ENCODE peak calls at places on chromosomes 1 and 21, in four cellular contexts. Y is heart left ventricle, W is H9, R is psoas muscle. V is an unnamed sample.

GRCh38 chr1:11525516-11525915 is 46.6 kb downstream of the DISP3 start:
- DNase-seq in R (no peak), Y (no peak), W (no peak), V (no peak)

GRCh38 chr1:84300991-84301758 is at the start of gene SAMD13:
- DNase-seq in R (peak; percentile 50), W (no peak), Y (peak; percentile 80), V (peak; percentile 31)

GRCh38 chr1:22105611-22106207 is 37.2 kb downstream of the WNT4 start:
- DNase-seq in R (no peak), Y (no peak), W (no peak), V (peak; percentile 23)

GRCh38 chr1:226697608-226698544 is 41.2 kb downstream of the ITPKB start:
- DNase-seq in Y (no peak), R (no peak), W (no peak), V (no peak)

GRCh38 chr1:197302775-197303174 is 34.7 kb downstream of the CRB1 start:
- DNase-seq in W (no peak), Y (no peak), R (no peak), V (no peak)

GRCh38 chr1:6601865-6602668 is 602 bp downstream of the KLHL21 start:
- DNase-seq in W (no peak), R (peak; percentile 64), Y (no peak), V (peak; percentile 13)

GRCh38 chr1:1091344-1092148 is 17.4 kb upstream of the RNF223 start:
- DNase-seq in W (peak; percentile 38), R (no peak), Y (peak; percentile 5), V (no peak)

GRCh38 chr1:70919924-70920323 is 127.7 kb downstream of the PTGER3 start:
- DNase-seq in W (no peak), R (no peak), Y (no peak), V (no peak)

GRCh38 chr1:10625076-10625475 is 150.3 kb downstream of the PEX14 start:
- DNase-seq in W (no peak), Y (no peak), R (no peak), V (no peak)

GRCh38 chr21:45322960-45323461 is 35.3 kb upstream of the POFUT2 start:
- DNase-seq in W (peak; percentile 36), R (no peak), Y (no peak), V (no peak)

GRCh38 chr21:25858328-25858727 is 123.6 kb downstream of the GABPA start:
- DNase-seq in W (no peak), Y (no peak), R (no peak), V (no peak)

GRCh38 chr1:149843302-149844041 is 55.9 kb upstream of the BOLA1 start:
- DNase-seq in Y (no peak), R (no peak), W (no peak), V (peak; percentile 42)

GRCh38 chr21:44730951-44731579 is 19.7 kb upstream of the TSPEAR start:
- DNase-seq in R (no peak), Y (no peak), W (no peak), V (no peak)

GRCh38 chr1:215284966-215285365 is 202.4 kb downstream of the KCNK2 start:
- DNase-seq in Y (no peak), W (no peak), R (no peak), V (no peak)

GRCh38 chr1:169595764-169596711 is 9.8 kb upstream of the F5 start:
- DNase-seq in Y (no peak), W (peak; percentile 74), R (no peak), V (peak; percentile 63)

GRCh38 chr1:222465211-222466041 is 82.5 kb downstream of the HHIPL2 start:
- DNase-seq in W (peak; percentile 95), R (peak; percentile 93), Y (peak; percentile 90), V (peak; percentile 77)

GRCh38 chr1:223231581-223231980 is 88.5 kb upstream of the TLR5 start:
- DNase-seq in Y (no peak), W (peak; percentile 13), R (no peak), V (no peak)

GRCh38 chr1:206802401-206802800 is 30.1 kb upstream of the IL10 start:
- DNase-seq in W (no peak), R (no peak), Y (no peak), V (no peak)

GRCh38 chr1:155860939-155861496 is 1.7 kb downstream of the SYT11 start:
- DNase-seq in Y (no peak), R (no peak), W (no peak), V (no peak)

GRCh38 chr1:152018537-152018936 is 18.3 kb downstream of the S100A11 start:
- DNase-seq in Y (no peak), R (no peak), W (peak; percentile 69), V (no peak)

GRCh38 chr1:93821412-93822144 is 57.4 kb downstream of the DNTTIP2 start:
- DNase-seq in W (no peak), Y (no peak), R (no peak), V (no peak)

GRCh38 chr1:56249244-56249643 is 330.1 kb downstream of the PLPP3 start:
- DNase-seq in W (no peak), Y (peak; percentile 20), R (peak; percentile 13), V (no peak)

GRCh38 chr21:46660505-46660904 is 25.0 kb downstream of the PRMT2 start:
- DNase-seq in Y (no peak), R (no peak), W (no peak), V (no peak)

GRCh38 chr1:230112131-230112701 is 45.2 kb downstream of the GALNT2 start:
- DNase-seq in Y (no peak), W (no peak), R (no peak), V (no peak)

GRCh38 chr1:233132445-233132844 is 163.1 kb downstream of the PCNX2 start:
- DNase-seq in W (no peak), Y (no peak), R (no peak), V (no peak)

GRCh38 chr1:115409097-115409852 is 71.2 kb upstream of the NGF start:
- DNase-seq in Y (no peak), R (no peak), W (no peak), V (no peak)

GRCh38 chr1:22806584-22806983 is 95.9 kb downstream of the EPHB2 start:
- DNase-seq in Y (no peak), R (no peak), W (no peak), V (no peak)

GRCh38 chr1:157004286-157004685 is 41.3 kb downstream of the ARHGEF11 start:
- DNase-seq in W (no peak), R (no peak), Y (no peak), V (no peak)

GRCh38 chr21:25296239-25296638 is 311.0 kb downstream of the MRPL39 start:
- DNase-seq in Y (no peak), W (no peak), R (no peak), V (no peak)

GRCh38 chr1:237171564-237172485 is 129.8 kb downstream of the RYR2 start:
- DNase-seq in W (no peak), Y (no peak), R (no peak), V (no peak)

GRCh38 chr1:183032122-183032921 is 9.1 kb downstream of the LAMC1 start:
- DNase-seq in R (no peak), W (no peak), Y (no peak), V (no peak)

GRCh38 chr1:56450004-56450666 is 129.2 kb downstream of the PLPP3 start:
- DNase-seq in Y (no peak), W (peak; percentile 39), R (no peak), V (no peak)

GRCh38 chr1:204357551-204357950 is 2.2 kb downstream of the PLEKHA6 start:
- DNase-seq in W (peak; percentile 57), Y (peak; percentile 35), R (peak; percentile 54), V (no peak)

GRCh38 chr1:145908653-145909052 is 1.2 kb downstream of the ITGA10 start:
- DNase-seq in Y (no peak), R (no peak), W (no peak), V (no peak)

GRCh38 chr1:189616893-189617292 is 860.8 kb downstream of the BRINP3 start:
- DNase-seq in Y (no peak), R (no peak), W (no peak), V (no peak)

DNA sequence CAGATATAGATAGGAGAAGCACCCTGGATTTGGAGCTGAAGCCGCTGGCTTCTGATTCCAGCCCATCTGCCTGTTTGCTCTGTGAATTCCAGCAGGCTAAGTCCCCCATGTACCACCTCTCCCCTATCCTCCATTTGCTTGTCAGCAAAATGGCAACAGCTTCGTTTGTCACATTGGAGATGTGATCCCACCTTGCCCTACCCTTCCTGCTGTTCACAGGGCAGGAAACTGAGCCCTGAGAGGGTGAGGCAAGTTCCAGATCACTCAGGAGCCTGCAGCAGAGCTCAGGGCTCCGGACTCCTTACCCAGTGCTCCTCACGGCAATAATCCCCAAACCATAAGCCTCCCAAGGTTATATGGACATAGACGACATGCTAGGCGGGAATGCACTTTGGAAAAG is 14.9 kb downstream of the SLC2A1 start:
- DNase-seq in R (no peak), Y (no peak), W (no peak), V (no peak)
- H3K4me1 ChIP-seq in R (peaks cover 22% of the 10 kb centered on the region), Y (peaks cover 48% of the 10 kb centered on the region), W (peaks cover 5% of the 10 kb centered on the region), V (peaks cover 90% of the 10 kb centered on the region)

DNA sequence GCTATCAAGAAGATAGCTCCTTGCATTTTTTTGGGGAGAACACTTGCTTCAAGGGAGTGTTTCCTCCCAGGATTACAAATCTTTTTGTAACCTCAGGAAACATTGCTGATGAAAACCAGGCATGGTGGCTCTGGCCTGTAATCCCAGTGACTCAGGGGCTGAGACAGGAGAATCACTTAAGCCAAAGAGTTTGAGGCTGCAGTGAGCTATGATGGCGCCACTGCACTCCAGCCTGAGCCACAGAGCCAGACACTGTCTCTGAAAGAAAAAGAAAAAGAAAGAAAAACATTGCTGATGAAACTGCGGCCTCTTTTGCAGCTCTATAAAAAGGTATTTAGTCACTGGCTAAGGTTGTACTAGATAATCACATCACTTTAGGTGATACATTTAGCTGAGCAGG is 7.3 kb downstream of the RNU1-2 start:
- DNase-seq in Y (no peak), W (peak; percentile 33), R (no peak), V (no peak)
- H3K4me1 ChIP-seq in Y (peaks cover 9% of the 10 kb centered on the region), W (no peaks in the 10 kb centered on the region), R (peaks cover 24% of the 10 kb centered on the region), V (peaks cover 29% of the 10 kb centered on the region)

DNA sequence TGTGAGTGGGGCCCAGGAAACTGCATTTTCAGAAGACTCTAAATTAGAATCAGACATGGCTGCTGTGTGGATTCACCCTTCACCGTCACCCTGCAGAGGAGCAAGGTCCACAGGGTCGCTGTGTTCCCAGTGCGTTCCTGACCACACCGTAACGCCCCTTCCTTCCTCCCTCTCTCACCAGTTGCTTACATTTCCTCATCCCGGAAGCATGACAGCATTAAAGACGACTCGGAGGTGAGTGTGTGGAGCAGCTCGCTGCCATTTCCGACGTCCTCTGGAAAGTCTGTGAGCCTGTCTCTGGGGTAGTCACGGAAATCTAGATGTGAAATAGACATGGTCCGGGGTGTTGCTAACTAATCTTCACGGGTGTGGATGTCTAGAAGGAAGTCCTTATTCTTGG is 45.9 kb downstream of the FAAP20 start:
- DNase-seq in R (no peak), W (no peak), Y (no peak), V (no peak)
- H3K4me1 ChIP-seq in R (no peaks in the 10 kb centered on the region), W (no peaks in the 10 kb centered on the region), Y (no peaks in the 10 kb centered on the region), V (peaks cover 24% of the 10 kb centered on the region)

GRCh38 chr1:110345480-110345879 is 6.3 kb downstream of the RBM15 start:
- DNase-seq in W (no peak), Y (no peak), R (no peak), V (no peak)

GRCh38 chr1:110341872-110342331 is 2.7 kb downstream of the RBM15 start:
- DNase-seq in W (no peak), R (no peak), Y (peak; percentile 9), V (no peak)

GRCh38 chr1:110346690-110347089 is 7.5 kb downstream of the RBM15 start:
- DNase-seq in R (no peak), W (peak; percentile 33), Y (no peak), V (no peak)

GRCh38 chr1:110343249-110343648 is 4.1 kb downstream of the RBM15 start:
- DNase-seq in Y (no peak), W (no peak), R (no peak), V (no peak)

GRCh38 chr1:110344152-110344551 is 5.0 kb downstream of the RBM15 start:
- DNase-seq in Y (no peak), W (no peak), R (no peak), V (no peak)
- H3K4me1 ChIP-seq in Y (peaks cover 38% of the 10 kb centered on the region), W (peaks cover 6% of the 10 kb centered on the region), R (peaks cover 87% of the 10 kb centered on the region), V (peaks cover 82% of the 10 kb centered on the region)